ENCODE peak calls at places on chromosomes 6 and 20, in five cellular contexts. P, N, I, L and U are unnamed samples.
A peak's percentile ranks its signal among the peaks of the same experiment; 100 is the strongest.

GRCh38 chr6:90216081-90216977 is 80.3 kb downstream of the BACH2 start:
- DNase-seq in P (no peak), L (no peak), N (no peak), I (no peak), U (peak; percentile 28)

GRCh38 chr6:16288163-16288562 is 49.8 kb downstream of the GMPR start:
- DNase-seq in P (no peak), N (no peak), L (no peak), I (no peak), U (no peak)

GRCh38 chr6:3139090-3139903 is 18.0 kb downstream of the TUBB2A start:
- DNase-seq in N (peak; percentile 84), I (peak; percentile 33), P (no peak), L (peak; percentile 93), U (no peak)

GRCh38 chr6:170057034-170057734 is 233.7 kb downstream of the DLL1 start:
- DNase-seq in I (no peak), L (no peak), N (no peak), P (no peak), U (no peak)

GRCh38 chr20:36885355-36885754 is 9.4 kb downstream of the TLDC2 start:
- DNase-seq in P (no peak), L (no peak), I (no peak), N (no peak), U (no peak)

GRCh38 chr6:150403458-150404245 is 34.8 kb downstream of the IYD start:
- DNase-seq in I (peak; percentile 60), P (no peak), N (peak; percentile 71), L (no peak), U (no peak)

GRCh38 chr6:44659676-44660170 is 272.2 kb downstream of the CDC5L start:
- DNase-seq in I (no peak), P (no peak), L (no peak), N (no peak), U (no peak)

GRCh38 chr6:35258858-35259193 is 709 bp upstream of the ZNF76 start:
- DNase-seq in P (no peak), L (no peak), I (peak; percentile 53), N (no peak), U (no peak)

GRCh38 chr20:38109657-38110524 is 55.2 kb downstream of the TGM2 start:
- DNase-seq in I (peak; percentile 87), L (no peak), N (peak; percentile 56), P (no peak), U (no peak)

GRCh38 chr6:148239215-148239614 is 103.4 kb upstream of the SASH1 start:
- DNase-seq in P (no peak), L (no peak), N (no peak), I (no peak), U (no peak)